ENCODE peak calls at places on chromosomes 3 and 15, in eight cellular contexts. One of them, this sample, is unnamed.

GRCh38 chr15:73156431-73157191 is 104.3 kb downstream of the NEO1 start:
- DNase-seq in stimulated activated CD8-positive, alpha-beta memory T cell treated with anti-CD3 and anti-CD28 coated beads, Interleukin-4, amount 100 ng/mL, for 4 hours: no peak
- DNase-seq in GM12865: no peak
- DNase-seq in activated CD4-positive, alpha-beta T cell treated with anti-CD3 and anti-CD28 coated beads for 4 hours: no peak
- DNase-seq in left ventricle myocardium inferior: no peak
- DNase-seq in GM23338: no peak
- DNase-seq in Caki2: no peak
- DNase-seq in HEK293T: no peak
- DNase-seq in this sample: no peak

GRCh38 chr3:16059081-16059537 is 115.4 kb upstream of the GALNT15 start:
- DNase-seq in GM12865: no peak
- DNase-seq in Caki2: peak; percentile 8
- DNase-seq in GM23338: peak; percentile 30
- DNase-seq in activated CD4-positive, alpha-beta T cell treated with anti-CD3 and anti-CD28 coated beads for 4 hours: no peak
- DNase-seq in stimulated activated CD8-positive, alpha-beta memory T cell treated with anti-CD3 and anti-CD28 coated beads, Interleukin-4, amount 100 ng/mL, for 4 hours: no peak
- DNase-seq in HEK293T: no peak
- DNase-seq in left ventricle myocardium inferior: no peak
- DNase-seq in this sample: no peak

GRCh38 chr3:142273501-142273900 is 48.1 kb upstream of the GK5 start:
- DNase-seq in GM12865: no peak
- DNase-seq in GM23338: no peak
- DNase-seq in activated CD4-positive, alpha-beta T cell treated with anti-CD3 and anti-CD28 coated beads for 4 hours: no peak
- DNase-seq in Caki2: no peak
- DNase-seq in HEK293T: no peak
- DNase-seq in left ventricle myocardium inferior: no peak
- DNase-seq in stimulated activated CD8-positive, alpha-beta memory T cell treated with anti-CD3 and anti-CD28 coated beads, Interleukin-4, amount 100 ng/mL, for 4 hours: no peak
- DNase-seq in this sample: no peak

GRCh38 chr15:77228831-77229230 is 157.9 kb upstream of the TSPAN3 start:
- DNase-seq in stimulated activated CD8-positive, alpha-beta memory T cell treated with anti-CD3 and anti-CD28 coated beads, Interleukin-4, amount 100 ng/mL, for 4 hours: no peak
- DNase-seq in Caki2: no peak
- DNase-seq in HEK293T: no peak
- DNase-seq in GM12865: no peak
- DNase-seq in left ventricle myocardium inferior: no peak
- DNase-seq in GM23338: no peak
- DNase-seq in activated CD4-positive, alpha-beta T cell treated with anti-CD3 and anti-CD28 coated beads for 4 hours: no peak
- DNase-seq in this sample: no peak

GRCh38 chr3:98259707-98260106 is 4.3 kb upstream of the OR5H6 start:
- DNase-seq in activated CD4-positive, alpha-beta T cell treated with anti-CD3 and anti-CD28 coated beads for 4 hours: no peak
- DNase-seq in GM12865: peak; percentile 17
- DNase-seq in HEK293T: peak; percentile 12
- DNase-seq in GM23338: peak; percentile 75
- DNase-seq in left ventricle myocardium inferior: no peak
- DNase-seq in Caki2: no peak
- DNase-seq in stimulated activated CD8-positive, alpha-beta memory T cell treated with anti-CD3 and anti-CD28 coated beads, Interleukin-4, amount 100 ng/mL, for 4 hours: no peak
- DNase-seq in this sample: no peak

GRCh38 chr15:41559489-41560177 is 621 bp downstream of the TYRO3 start:
- DNase-seq in GM23338: no peak
- DNase-seq in left ventricle myocardium inferior: no peak
- DNase-seq in activated CD4-positive, alpha-beta T cell treated with anti-CD3 and anti-CD28 coated beads for 4 hours: no peak
- DNase-seq in GM12865: no peak
- DNase-seq in HEK293T: no peak
- DNase-seq in stimulated activated CD8-positive, alpha-beta memory T cell treated with anti-CD3 and anti-CD28 coated beads, Interleukin-4, amount 100 ng/mL, for 4 hours: no peak
- DNase-seq in Caki2: no peak
- DNase-seq in this sample: no peak

GRCh38 chr3:8595935-8596262 is 48.7 kb downstream of the SSUH2 start:
- DNase-seq in left ventricle myocardium inferior: no peak
- DNase-seq in GM23338: no peak
- DNase-seq in GM12865: no peak
- DNase-seq in stimulated activated CD8-positive, alpha-beta memory T cell treated with anti-CD3 and anti-CD28 coated beads, Interleukin-4, amount 100 ng/mL, for 4 hours: no peak
- DNase-seq in Caki2: no peak
- DNase-seq in HEK293T: no peak
- DNase-seq in activated CD4-positive, alpha-beta T cell treated with anti-CD3 and anti-CD28 coated beads for 4 hours: no peak
- DNase-seq in this sample: no peak

GRCh38 chr15:78077053-78077859 is at the start of gene TBC1D2B:
- DNase-seq in Caki2: peak; percentile 35
- DNase-seq in activated CD4-positive, alpha-beta T cell treated with anti-CD3 and anti-CD28 coated beads for 4 hours: peak; percentile 71
- DNase-seq in HEK293T: peak; percentile 87
- DNase-seq in GM23338: peak; percentile 81
- DNase-seq in stimulated activated CD8-positive, alpha-beta memory T cell treated with anti-CD3 and anti-CD28 coated beads, Interleukin-4, amount 100 ng/mL, for 4 hours: no peak
- DNase-seq in GM12865: peak; percentile 70
- DNase-seq in left ventricle myocardium inferior: peak; percentile 72
- DNase-seq in this sample: no peak

GRCh38 chr3:141255137-141255536 is 23.5 kb downstream of the PXYLP1 start:
- DNase-seq in Caki2: no peak
- DNase-seq in GM12865: no peak
- DNase-seq in GM23338: no peak
- DNase-seq in activated CD4-positive, alpha-beta T cell treated with anti-CD3 and anti-CD28 coated beads for 4 hours: no peak
- DNase-seq in stimulated activated CD8-positive, alpha-beta memory T cell treated with anti-CD3 and anti-CD28 coated beads, Interleukin-4, amount 100 ng/mL, for 4 hours: no peak
- DNase-seq in HEK293T: no peak
- DNase-seq in left ventricle myocardium inferior: no peak
- DNase-seq in this sample: no peak

GRCh38 chr3:63179862-63180522 is 98.1 kb upstream of the SYNPR start:
- DNase-seq in activated CD4-positive, alpha-beta T cell treated with anti-CD3 and anti-CD28 coated beads for 4 hours: no peak
- DNase-seq in stimulated activated CD8-positive, alpha-beta memory T cell treated with anti-CD3 and anti-CD28 coated beads, Interleukin-4, amount 100 ng/mL, for 4 hours: no peak
- DNase-seq in Caki2: no peak
- DNase-seq in GM12865: no peak
- DNase-seq in left ventricle myocardium inferior: no peak
- DNase-seq in HEK293T: no peak
- DNase-seq in GM23338: no peak
- DNase-seq in this sample: no peak

GRCh38 chr15:38252481-38253311 is at the start of gene SPRED1:
- DNase-seq in GM12865: peak; percentile 30
- DNase-seq in HEK293T: peak; percentile 20
- DNase-seq in Caki2: peak; percentile 63
- DNase-seq in stimulated activated CD8-positive, alpha-beta memory T cell treated with anti-CD3 and anti-CD28 coated beads, Interleukin-4, amount 100 ng/mL, for 4 hours: no peak
- DNase-seq in activated CD4-positive, alpha-beta T cell treated with anti-CD3 and anti-CD28 coated beads for 4 hours: peak; percentile 20
- DNase-seq in left ventricle myocardium inferior: peak; percentile 82
- DNase-seq in GM23338: peak; percentile 57
- DNase-seq in this sample: no peak

GRCh38 chr15:82771789-82772607 is 33.9 kb downstream of the FSD2 start:
- DNase-seq in stimulated activated CD8-positive, alpha-beta memory T cell treated with anti-CD3 and anti-CD28 coated beads, Interleukin-4, amount 100 ng/mL, for 4 hours: no peak
- DNase-seq in GM23338: no peak
- DNase-seq in GM12865: no peak
- DNase-seq in HEK293T: no peak
- DNase-seq in Caki2: no peak
- DNase-seq in left ventricle myocardium inferior: no peak
- DNase-seq in activated CD4-positive, alpha-beta T cell treated with anti-CD3 and anti-CD28 coated beads for 4 hours: no peak
- DNase-seq in this sample: no peak

GRCh38 chr3:166889241-166889640 is 490.9 kb downstream of the ZBBX start:
- DNase-seq in HEK293T: no peak
- DNase-seq in GM23338: no peak
- DNase-seq in activated CD4-positive, alpha-beta T cell treated with anti-CD3 and anti-CD28 coated beads for 4 hours: no peak
- DNase-seq in GM12865: no peak
- DNase-seq in Caki2: no peak
- DNase-seq in stimulated activated CD8-positive, alpha-beta memory T cell treated with anti-CD3 and anti-CD28 coated beads, Interleukin-4, amount 100 ng/mL, for 4 hours: no peak
- DNase-seq in left ventricle myocardium inferior: no peak
- DNase-seq in this sample: no peak